ENCODE peak calls at places on chromosome 17, in seven cellular contexts. One of them, this sample, is unnamed.

GRCh38 chr17:36149296-36149820 is 27.1 kb downstream of the TBC1D3B start:
- DNase-seq in HT-29: no peak
- DNase-seq in NCI-H1092: no peak
- DNase-seq in GM13977: no peak
- DNase-seq in OCI-LY7: no peak
- DNase-seq in NT2/D1: no peak
- DNase-seq in stimulated activated CD4-positive, alpha-beta T cell treated with anti-CD3 and anti-CD28 coated beads, Interleukin-1b, Interleukin-23, amount 100 ng/mL, for 1 hour: no peak
- DNase-seq in this sample: no peak

GRCh38 chr17:77609553-77610517 is 348.7 kb upstream of the TNRC6C start:
- DNase-seq in HT-29: no peak
- DNase-seq in NCI-H1092: no peak
- DNase-seq in GM13977: peak; percentile 60
- DNase-seq in OCI-LY7: peak; percentile 82
- DNase-seq in NT2/D1: no peak
- DNase-seq in stimulated activated CD4-positive, alpha-beta T cell treated with anti-CD3 and anti-CD28 coated beads, Interleukin-1b, Interleukin-23, amount 100 ng/mL, for 1 hour: peak; percentile 22
- DNase-seq in this sample: peak; percentile 26

GRCh38 chr17:47882247-47882646 is 13.8 kb upstream of the SP2 start:
- DNase-seq in HT-29: peak; percentile 92
- DNase-seq in NCI-H1092: no peak
- DNase-seq in GM13977: no peak
- DNase-seq in OCI-LY7: no peak
- DNase-seq in NT2/D1: no peak
- DNase-seq in stimulated activated CD4-positive, alpha-beta T cell treated with anti-CD3 and anti-CD28 coated beads, Interleukin-1b, Interleukin-23, amount 100 ng/mL, for 1 hour: no peak
- DNase-seq in this sample: no peak

GRCh38 chr17:77495575-77495974 is 354.8 kb downstream of the SEC14L1 start:
- DNase-seq in HT-29: no peak
- DNase-seq in NCI-H1092: no peak
- DNase-seq in GM13977: no peak
- DNase-seq in OCI-LY7: no peak
- DNase-seq in NT2/D1: no peak
- DNase-seq in stimulated activated CD4-positive, alpha-beta T cell treated with anti-CD3 and anti-CD28 coated beads, Interleukin-1b, Interleukin-23, amount 100 ng/mL, for 1 hour: no peak
- DNase-seq in this sample: no peak

GRCh38 chr17:4327638-4328037 is 38.8 kb downstream of the UBE2G1 start:
- DNase-seq in HT-29: no peak
- DNase-seq in NCI-H1092: no peak
- DNase-seq in GM13977: no peak
- DNase-seq in OCI-LY7: no peak
- DNase-seq in NT2/D1: no peak
- DNase-seq in stimulated activated CD4-positive, alpha-beta T cell treated with anti-CD3 and anti-CD28 coated beads, Interleukin-1b, Interleukin-23, amount 100 ng/mL, for 1 hour: no peak
- DNase-seq in this sample: no peak

GRCh38 chr17:81416612-81417011 is 21.4 kb downstream of the BAHCC1 start:
- DNase-seq in HT-29: no peak
- DNase-seq in NCI-H1092: peak; percentile 69
- DNase-seq in GM13977: no peak
- DNase-seq in OCI-LY7: no peak
- DNase-seq in NT2/D1: no peak
- DNase-seq in stimulated activated CD4-positive, alpha-beta T cell treated with anti-CD3 and anti-CD28 coated beads, Interleukin-1b, Interleukin-23, amount 100 ng/mL, for 1 hour: no peak
- DNase-seq in this sample: no peak

GRCh38 chr17:48625502-48626201 is 506 bp downstream of the HOXB9 start:
- DNase-seq in HT-29: no peak
- DNase-seq in NCI-H1092: no peak
- DNase-seq in GM13977: peak; percentile 84
- DNase-seq in OCI-LY7: no peak
- DNase-seq in NT2/D1: no peak
- DNase-seq in stimulated activated CD4-positive, alpha-beta T cell treated with anti-CD3 and anti-CD28 coated beads, Interleukin-1b, Interleukin-23, amount 100 ng/mL, for 1 hour: no peak
- DNase-seq in this sample: no peak

GRCh38 chr17:44801880-44802279 is 28.2 kb downstream of the GJC1 start:
- DNase-seq in HT-29: no peak
- DNase-seq in NCI-H1092: no peak
- DNase-seq in GM13977: no peak
- DNase-seq in OCI-LY7: no peak
- DNase-seq in NT2/D1: no peak
- DNase-seq in stimulated activated CD4-positive, alpha-beta T cell treated with anti-CD3 and anti-CD28 coated beads, Interleukin-1b, Interleukin-23, amount 100 ng/mL, for 1 hour: no peak
- DNase-seq in this sample: no peak

GRCh38 chr17:66570353-66571195 is 264.3 kb upstream of the CACNG5 start:
- DNase-seq in HT-29: no peak
- DNase-seq in NCI-H1092: no peak
- DNase-seq in GM13977: no peak
- DNase-seq in OCI-LY7: no peak
- DNase-seq in NT2/D1: no peak
- DNase-seq in stimulated activated CD4-positive, alpha-beta T cell treated with anti-CD3 and anti-CD28 coated beads, Interleukin-1b, Interleukin-23, amount 100 ng/mL, for 1 hour: no peak
- DNase-seq in this sample: no peak

GRCh38 chr17:42408076-42408475 is 15.0 kb downstream of the CAVIN1 start:
- DNase-seq in HT-29: no peak
- DNase-seq in NCI-H1092: no peak
- DNase-seq in GM13977: no peak
- DNase-seq in OCI-LY7: no peak
- DNase-seq in NT2/D1: no peak
- DNase-seq in stimulated activated CD4-positive, alpha-beta T cell treated with anti-CD3 and anti-CD28 coated beads, Interleukin-1b, Interleukin-23, amount 100 ng/mL, for 1 hour: no peak
- DNase-seq in this sample: no peak

GRCh38 chr17:79747508-79748295 is 17.0 kb downstream of the ENPP7 start:
- DNase-seq in HT-29: no peak
- DNase-seq in NCI-H1092: peak; percentile 28
- DNase-seq in GM13977: peak; percentile 31
- DNase-seq in OCI-LY7: no peak
- DNase-seq in NT2/D1: no peak
- DNase-seq in stimulated activated CD4-positive, alpha-beta T cell treated with anti-CD3 and anti-CD28 coated beads, Interleukin-1b, Interleukin-23, amount 100 ng/mL, for 1 hour: no peak
- DNase-seq in this sample: no peak

GRCh38 chr17:72492941-72493340 is 372.1 kb downstream of the SOX9 start:
- DNase-seq in HT-29: no peak
- DNase-seq in NCI-H1092: no peak
- DNase-seq in GM13977: no peak
- DNase-seq in OCI-LY7: no peak
- DNase-seq in NT2/D1: no peak
- DNase-seq in stimulated activated CD4-positive, alpha-beta T cell treated with anti-CD3 and anti-CD28 coated beads, Interleukin-1b, Interleukin-23, amount 100 ng/mL, for 1 hour: no peak
- DNase-seq in this sample: no peak

GRCh38 chr17:75856062-75856681 is 1.0 kb upstream of the WBP2 start:
- DNase-seq in HT-29: peak; percentile 48
- DNase-seq in NCI-H1092: no peak
- DNase-seq in GM13977: no peak
- DNase-seq in OCI-LY7: peak; percentile 66
- DNase-seq in NT2/D1: no peak
- DNase-seq in stimulated activated CD4-positive, alpha-beta T cell treated with anti-CD3 and anti-CD28 coated beads, Interleukin-1b, Interleukin-23, amount 100 ng/mL, for 1 hour: no peak
- DNase-seq in this sample: peak; percentile 18

GRCh38 chr17:83012873-83013778 is 66.3 kb upstream of the METRNL start:
- DNase-seq in HT-29: no peak
- DNase-seq in NCI-H1092: no peak
- DNase-seq in GM13977: no peak
- DNase-seq in OCI-LY7: no peak
- DNase-seq in NT2/D1: no peak
- DNase-seq in stimulated activated CD4-positive, alpha-beta T cell treated with anti-CD3 and anti-CD28 coated beads, Interleukin-1b, Interleukin-23, amount 100 ng/mL, for 1 hour: no peak
- DNase-seq in this sample: no peak

GRCh38 chr17:76027159-76027839 is at the start of gene EVPL:
- DNase-seq in HT-29: peak; percentile 91
- DNase-seq in NCI-H1092: no peak
- DNase-seq in GM13977: no peak
- DNase-seq in OCI-LY7: no peak
- DNase-seq in NT2/D1: no peak
- DNase-seq in stimulated activated CD4-positive, alpha-beta T cell treated with anti-CD3 and anti-CD28 coated beads, Interleukin-1b, Interleukin-23, amount 100 ng/mL, for 1 hour: no peak
- DNase-seq in this sample: peak; percentile 22

GRCh38 chr17:14432058-14432457 is 131.2 kb downstream of the HS3ST3B1 start:
- DNase-seq in HT-29: no peak
- DNase-seq in NCI-H1092: no peak
- DNase-seq in GM13977: no peak
- DNase-seq in OCI-LY7: no peak
- DNase-seq in NT2/D1: no peak
- DNase-seq in stimulated activated CD4-positive, alpha-beta T cell treated with anti-CD3 and anti-CD28 coated beads, Interleukin-1b, Interleukin-23, amount 100 ng/mL, for 1 hour: no peak
- DNase-seq in this sample: no peak

GRCh38 chr17:1627219-1627986 is 1.2 kb downstream of the SLC43A2 start:
- DNase-seq in HT-29: no peak
- DNase-seq in NCI-H1092: no peak
- DNase-seq in GM13977: peak; percentile 60
- DNase-seq in OCI-LY7: peak; percentile 82
- DNase-seq in NT2/D1: no peak
- DNase-seq in stimulated activated CD4-positive, alpha-beta T cell treated with anti-CD3 and anti-CD28 coated beads, Interleukin-1b, Interleukin-23, amount 100 ng/mL, for 1 hour: no peak
- DNase-seq in this sample: no peak

GRCh38 chr17:36515837-36516236 is 18.8 kb downstream of the MYO19 start:
- DNase-seq in HT-29: no peak
- DNase-seq in NCI-H1092: no peak
- DNase-seq in GM13977: no peak
- DNase-seq in OCI-LY7: no peak
- DNase-seq in NT2/D1: no peak
- DNase-seq in stimulated activated CD4-positive, alpha-beta T cell treated with anti-CD3 and anti-CD28 coated beads, Interleukin-1b, Interleukin-23, amount 100 ng/mL, for 1 hour: no peak
- DNase-seq in this sample: no peak

GRCh38 chr17:72393553-72393952 is 272.7 kb downstream of the SOX9 start:
- DNase-seq in HT-29: no peak
- DNase-seq in NCI-H1092: no peak
- DNase-seq in GM13977: no peak
- DNase-seq in OCI-LY7: no peak
- DNase-seq in NT2/D1: no peak
- DNase-seq in stimulated activated CD4-positive, alpha-beta T cell treated with anti-CD3 and anti-CD28 coated beads, Interleukin-1b, Interleukin-23, amount 100 ng/mL, for 1 hour: no peak
- DNase-seq in this sample: no peak

GRCh38 chr17:80821546-80821945 is 170.1 kb upstream of the CHMP6 start:
- DNase-seq in HT-29: no peak
- DNase-seq in NCI-H1092: no peak
- DNase-seq in GM13977: no peak
- DNase-seq in OCI-LY7: no peak
- DNase-seq in NT2/D1: no peak
- DNase-seq in stimulated activated CD4-positive, alpha-beta T cell treated with anti-CD3 and anti-CD28 coated beads, Interleukin-1b, Interleukin-23, amount 100 ng/mL, for 1 hour: no peak
- DNase-seq in this sample: no peak

GRCh38 chr17:16947470-16947869 is 24.4 kb downstream of the TNFRSF13B start:
- DNase-seq in HT-29: no peak
- DNase-seq in NCI-H1092: no peak
- DNase-seq in GM13977: no peak
- DNase-seq in OCI-LY7: peak; percentile 82
- DNase-seq in NT2/D1: no peak
- DNase-seq in stimulated activated CD4-positive, alpha-beta T cell treated with anti-CD3 and anti-CD28 coated beads, Interleukin-1b, Interleukin-23, amount 100 ng/mL, for 1 hour: no peak
- DNase-seq in this sample: no peak

GRCh38 chr17:77706938-77707337 is 251.6 kb upstream of the TNRC6C start:
- DNase-seq in HT-29: no peak
- DNase-seq in NCI-H1092: no peak
- DNase-seq in GM13977: no peak
- DNase-seq in OCI-LY7: no peak
- DNase-seq in NT2/D1: no peak
- DNase-seq in stimulated activated CD4-positive, alpha-beta T cell treated with anti-CD3 and anti-CD28 coated beads, Interleukin-1b, Interleukin-23, amount 100 ng/mL, for 1 hour: no peak
- DNase-seq in this sample: no peak

GRCh38 chr17:6894206-6894528 is 62.6 kb upstream of the TEKT1 start:
- DNase-seq in HT-29: no peak
- DNase-seq in NCI-H1092: no peak
- DNase-seq in GM13977: peak; percentile 52
- DNase-seq in OCI-LY7: peak; percentile 4
- DNase-seq in NT2/D1: no peak
- DNase-seq in stimulated activated CD4-positive, alpha-beta T cell treated with anti-CD3 and anti-CD28 coated beads, Interleukin-1b, Interleukin-23, amount 100 ng/mL, for 1 hour: no peak
- DNase-seq in this sample: no peak

GRCh38 chr17:38591759-38592241 is 14.0 kb downstream of the SRCIN1 start:
- DNase-seq in HT-29: peak; percentile 39
- DNase-seq in NCI-H1092: no peak
- DNase-seq in GM13977: no peak
- DNase-seq in OCI-LY7: no peak
- DNase-seq in NT2/D1: no peak
- DNase-seq in stimulated activated CD4-positive, alpha-beta T cell treated with anti-CD3 and anti-CD28 coated beads, Interleukin-1b, Interleukin-23, amount 100 ng/mL, for 1 hour: no peak
- DNase-seq in this sample: peak; percentile 14

GRCh38 chr17:49970498-49970897 is 1.5 kb downstream of the DLX4 start:
- DNase-seq in HT-29: no peak
- DNase-seq in NCI-H1092: no peak
- DNase-seq in GM13977: no peak
- DNase-seq in OCI-LY7: no peak
- DNase-seq in NT2/D1: no peak
- DNase-seq in stimulated activated CD4-positive, alpha-beta T cell treated with anti-CD3 and anti-CD28 coated beads, Interleukin-1b, Interleukin-23, amount 100 ng/mL, for 1 hour: no peak
- DNase-seq in this sample: no peak

GRCh38 chr17:6498798-6499540 is 54.7 kb downstream of the PIMREG start:
- DNase-seq in HT-29: no peak
- DNase-seq in NCI-H1092: no peak
- DNase-seq in GM13977: no peak
- DNase-seq in OCI-LY7: no peak
- DNase-seq in NT2/D1: no peak
- DNase-seq in stimulated activated CD4-positive, alpha-beta T cell treated with anti-CD3 and anti-CD28 coated beads, Interleukin-1b, Interleukin-23, amount 100 ng/mL, for 1 hour: no peak
- DNase-seq in this sample: no peak

GRCh38 chr17:4365628-4366311 is 705 bp downstream of the UBE2G1 start:
- DNase-seq in HT-29: no peak
- DNase-seq in NCI-H1092: no peak
- DNase-seq in GM13977: peak; percentile 14
- DNase-seq in OCI-LY7: peak; percentile 62
- DNase-seq in NT2/D1: no peak
- DNase-seq in stimulated activated CD4-positive, alpha-beta T cell treated with anti-CD3 and anti-CD28 coated beads, Interleukin-1b, Interleukin-23, amount 100 ng/mL, for 1 hour: no peak
- DNase-seq in this sample: no peak

GRCh38 chr17:2282297-2282873 is 21.2 kb downstream of the SMG6 start:
- DNase-seq in HT-29: peak; percentile 54
- DNase-seq in NCI-H1092: no peak
- DNase-seq in GM13977: peak; percentile 52
- DNase-seq in OCI-LY7: peak; percentile 72
- DNase-seq in NT2/D1: no peak
- DNase-seq in stimulated activated CD4-positive, alpha-beta T cell treated with anti-CD3 and anti-CD28 coated beads, Interleukin-1b, Interleukin-23, amount 100 ng/mL, for 1 hour: no peak
- DNase-seq in this sample: no peak

GRCh38 chr17:62653831-62654829 is 26.7 kb downstream of the MRC2 start:
- DNase-seq in HT-29: no peak
- DNase-seq in NCI-H1092: no peak
- DNase-seq in GM13977: no peak
- DNase-seq in OCI-LY7: no peak
- DNase-seq in NT2/D1: no peak
- DNase-seq in stimulated activated CD4-positive, alpha-beta T cell treated with anti-CD3 and anti-CD28 coated beads, Interleukin-1b, Interleukin-23, amount 100 ng/mL, for 1 hour: no peak
- DNase-seq in this sample: no peak

GRCh38 chr17:50110591-50111349 is 15.6 kb downstream of the PDK2 start:
- DNase-seq in HT-29: no peak
- DNase-seq in NCI-H1092: no peak
- DNase-seq in GM13977: no peak
- DNase-seq in OCI-LY7: no peak
- DNase-seq in NT2/D1: no peak
- DNase-seq in stimulated activated CD4-positive, alpha-beta T cell treated with anti-CD3 and anti-CD28 coated beads, Interleukin-1b, Interleukin-23, amount 100 ng/mL, for 1 hour: no peak
- DNase-seq in this sample: no peak

GRCh38 chr17:50931003-50931878 is 65.1 kb upstream of the TOB1 start:
- DNase-seq in HT-29: peak; percentile 80
- DNase-seq in NCI-H1092: peak; percentile 71
- DNase-seq in GM13977: peak; percentile 75
- DNase-seq in OCI-LY7: peak; percentile 74
- DNase-seq in NT2/D1: peak; percentile 66
- DNase-seq in stimulated activated CD4-positive, alpha-beta T cell treated with anti-CD3 and anti-CD28 coated beads, Interleukin-1b, Interleukin-23, amount 100 ng/mL, for 1 hour: no peak
- DNase-seq in this sample: peak; percentile 55

GRCh38 chr17:50200447-50201225 is 795 bp downstream of the COL1A1 start:
- DNase-seq in HT-29: peak; percentile 88
- DNase-seq in NCI-H1092: peak; percentile 60
- DNase-seq in GM13977: peak; percentile 95
- DNase-seq in OCI-LY7: peak; percentile 85
- DNase-seq in NT2/D1: peak; percentile 78
- DNase-seq in stimulated activated CD4-positive, alpha-beta T cell treated with anti-CD3 and anti-CD28 coated beads, Interleukin-1b, Interleukin-23, amount 100 ng/mL, for 1 hour: peak; percentile 45
- DNase-seq in this sample: peak; percentile 68

GRCh38 chr17:45414997-45415881 is 17.4 kb downstream of the ARHGAP27 start:
- DNase-seq in HT-29: peak; percentile 83
- DNase-seq in NCI-H1092: no peak
- DNase-seq in GM13977: no peak
- DNase-seq in OCI-LY7: no peak
- DNase-seq in NT2/D1: no peak
- DNase-seq in stimulated activated CD4-positive, alpha-beta T cell treated with anti-CD3 and anti-CD28 coated beads, Interleukin-1b, Interleukin-23, amount 100 ng/mL, for 1 hour: no peak
- DNase-seq in this sample: no peak